ENCODE peak calls at places on chromosome 12, in four cellular contexts. N is iPS DF 19.7, H is hypothalamus, L is right cardiac atrium. M is an unnamed sample.

GRCh38 chr12:124904306-124905098 is 9.9 kb downstream of the UBC start:
- DNase-seq in N (no peak), H (peak; percentile 59), L (peak; percentile 91), M (no peak)

GRCh38 chr12:3747543-3747942 is 5.4 kb downstream of the CRACR2A start:
- DNase-seq in N (no peak), H (no peak), L (no peak), M (no peak)

GRCh38 chr12:68483592-68484373 is 126.9 kb upstream of the RAP1B start:
- DNase-seq in N (no peak), H (no peak), L (no peak), M (no peak)

GRCh38 chr12:9647825-9648700 is 21.4 kb upstream of the CLEC2D start:
- DNase-seq in N (peak; percentile 50), H (peak; percentile 26), L (peak; percentile 86), M (peak; percentile 77)

GRCh38 chr12:74481078-74481477 is 56.6 kb upstream of the ATXN7L3B start:
- DNase-seq in N (no peak), H (no peak), L (no peak), M (no peak)

GRCh38 chr12:31000751-31001150 is 72.9 kb upstream of the DDX11 start:
- DNase-seq in N (no peak), H (no peak), L (no peak), M (no peak)

GRCh38 chr12:119061208-119061796 is 80.0 kb downstream of the SRRM4 start:
- DNase-seq in N (no peak), H (no peak), L (peak; percentile 66), M (peak; percentile 47)

GRCh38 chr12:46264057-46264456 is 4.8 kb downstream of the SLC38A1 start:
- DNase-seq in N (no peak), H (no peak), L (no peak), M (no peak)

GRCh38 chr12:103635419-103635818 is 48.3 kb downstream of the STAB2 start:
- DNase-seq in N (no peak), H (no peak), L (no peak), M (no peak)

GRCh38 chr12:115752913-115753726 is 524.4 kb downstream of the MED13L start:
- DNase-seq in N (peak; percentile 35), H (peak; percentile 1), L (peak; percentile 10), M (peak; percentile 62)

GRCh38 chr12:49706351-49707126 is 666 bp downstream of the FMNL3 start:
- DNase-seq in N (no peak), H (no peak), L (peak; percentile 46), M (peak; percentile 39)

GRCh38 chr12:76470028-76470939 is 89.3 kb downstream of the OSBPL8 start:
- DNase-seq in N (no peak), H (no peak), L (no peak), M (peak; percentile 14)

GRCh38 chr12:23204933-23205778 is 580.2 kb downstream of the ETNK1 start:
- DNase-seq in N (peak; percentile 15), H (no peak), L (no peak), M (peak; percentile 56)

GRCh38 chr12:76636141-76636692 is 76.6 kb upstream of the OSBPL8 start:
- DNase-seq in N (peak; percentile 23), H (no peak), L (no peak), M (no peak)

GRCh38 chr12:114241973-114242434 is 163.9 kb downstream of the TBX5 start:
- DNase-seq in N (no peak), H (no peak), L (no peak), M (peak; percentile 8)

GRCh38 chr12:597926-598568 is 65.2 kb downstream of the NINJ2 start:
- DNase-seq in N (no peak), H (no peak), L (no peak), M (no peak)

GRCh38 chr12:127494961-127495915 is 771.7 kb upstream of the TMEM132C start:
- DNase-seq in N (no peak), H (no peak), L (no peak), M (no peak)

GRCh38 chr12:90091809-90092208 is 383.2 kb upstream of the ATP2B1 start:
- DNase-seq in N (no peak), H (no peak), L (no peak), M (no peak)

GRCh38 chr12:16854465-16854864 is 248.5 kb upstream of the LMO3 start:
- DNase-seq in N (no peak), H (no peak), L (no peak), M (no peak)

GRCh38 chr12:19055589-19055988 is 73.9 kb upstream of the PLEKHA5 start:
- DNase-seq in N (no peak), H (no peak), L (no peak), M (no peak)

GRCh38 chr12:34214011-34214410 is 191.7 kb downstream of the ALG10 start:
- DNase-seq in N (no peak), H (no peak), L (no peak), M (no peak)

GRCh38 chr12:67721216-67721615 is 72.7 kb downstream of the DYRK2 start:
- DNase-seq in N (no peak), H (no peak), L (peak; percentile 37), M (no peak)

GRCh38 chr12:52251367-52252055 is 18.5 kb downstream of the KRT7 start:
- DNase-seq in N (no peak), H (no peak), L (no peak), M (no peak)

GRCh38 chr12:95216704-95217376 is 427 bp downstream of the FGD6 start:
- DNase-seq in N (no peak), H (no peak), L (no peak), M (no peak)

GRCh38 chr12:12979151-12979550 is 20.9 kb downstream of the HEBP1 start:
- DNase-seq in N (no peak), H (no peak), L (no peak), M (no peak)

GRCh38 chr12:53757095-53757770 is 5.5 kb upstream of the CISTR start:
- DNase-seq in N (peak; percentile 78), H (peak; percentile 49), L (peak; percentile 79), M (peak; percentile 88)

GRCh38 chr12:66242261-66242760 is 53.3 kb downstream of the IRAK3 start:
- DNase-seq in N (no peak), H (no peak), L (no peak), M (no peak)